ENCODE peak calls at places on chromosomes 4 and X, in four cellular contexts. One of them, this sample, is unnamed.

GRCh38 chr4:8920289-8920965 is 48.8 kb upstream of the HMX1 start:
- DNase-seq in A549: no peak
- DNase-seq in K562: peak
- DNase-seq in GM12878: no peak
- DNase-seq in this sample: no peak

GRCh38 chr4:145487626-145488025 is 6.0 kb downstream of the SMAD1 start:
- DNase-seq in A549: no peak
- DNase-seq in K562: no peak
- DNase-seq in GM12878: peak
- DNase-seq in this sample: no peak

GRCh38 chr4:5976431-5976830 is 41.8 kb downstream of the C4orf50 start:
- DNase-seq in A549: no peak
- DNase-seq in K562: no peak
- DNase-seq in GM12878: no peak
- DNase-seq in this sample: peak

GRCh38 chrX:136170109-136170800 is 22.9 kb downstream of the FHL1 start:
- DNase-seq in A549: no peak
- DNase-seq in K562: no peak
- DNase-seq in GM12878: no peak
- DNase-seq in this sample: no peak

GRCh38 chr4:15577508-15577907 is 77.6 kb downstream of the FBXL5 start:
- DNase-seq in A549: no peak
- DNase-seq in K562: no peak
- DNase-seq in GM12878: no peak
- DNase-seq in this sample: no peak

GRCh38 chrX:123797543-123798447 is 62.1 kb upstream of the XIAP start:
- DNase-seq in A549: no peak
- DNase-seq in K562: no peak
- DNase-seq in GM12878: no peak
- DNase-seq in this sample: no peak

GRCh38 chr4:6184169-6184568 is 16.2 kb downstream of the JAKMIP1 start:
- DNase-seq in A549: no peak
- DNase-seq in K562: no peak
- DNase-seq in GM12878: no peak
- DNase-seq in this sample: no peak

GRCh38 chr4:16227462-16227868 is 1.2 kb upstream of the TAPT1 start:
- DNase-seq in A549: no peak
- DNase-seq in K562: no peak
- DNase-seq in GM12878: no peak
- DNase-seq in this sample: peak

GRCh38 chrX:84240848-84241565 is 53.0 kb upstream of the RPS6KA6 start:
- DNase-seq in A549: no peak
- DNase-seq in K562: no peak
- DNase-seq in GM12878: no peak
- DNase-seq in this sample: no peak

GRCh38 chr4:164501074-164501473 is 252.9 kb upstream of the SMIM31 start:
- DNase-seq in A549: no peak
- DNase-seq in K562: no peak
- DNase-seq in GM12878: no peak
- DNase-seq in this sample: no peak

GRCh38 chrX:154799554-154800348 is 5.5 kb downstream of the MPP1 start:
- DNase-seq in A549: peak
- DNase-seq in K562: no peak
- DNase-seq in GM12878: no peak
- DNase-seq in this sample: no peak

GRCh38 chrX:25067271-25068172 is 51.8 kb upstream of the ARX start:
- DNase-seq in A549: no peak
- DNase-seq in K562: no peak
- DNase-seq in GM12878: no peak
- DNase-seq in this sample: no peak

GRCh38 chrX:119041175-119041574 is 31.6 kb upstream of the CT47C1 start:
- DNase-seq in A549: peak
- DNase-seq in K562: peak
- DNase-seq in GM12878: no peak
- DNase-seq in this sample: no peak

GRCh38 chrX:84933956-84934556 is 69.6 kb upstream of the APOOL start:
- DNase-seq in A549: no peak
- DNase-seq in K562: peak
- DNase-seq in GM12878: no peak
- DNase-seq in this sample: no peak

GRCh38 chr4:73964862-73965611 is 16.8 kb downstream of the PF4 start:
- DNase-seq in A549: no peak
- DNase-seq in K562: peak
- DNase-seq in GM12878: no peak
- DNase-seq in this sample: peak

GRCh38 chr4:25223770-25224375 is 10.0 kb upstream of the PI4K2B start:
- DNase-seq in A549: no peak
- DNase-seq in K562: no peak
- DNase-seq in GM12878: no peak
- DNase-seq in this sample: peak

GRCh38 chr4:185645403-185645802 is 110.1 kb upstream of the PDLIM3 start:
- DNase-seq in A549: no peak
- DNase-seq in K562: no peak
- DNase-seq in GM12878: no peak
- DNase-seq in this sample: no peak

GRCh38 chr4:99885063-99885664 is 9.1 kb downstream of the LAMTOR3 start:
- DNase-seq in A549: peak
- DNase-seq in K562: peak
- DNase-seq in GM12878: no peak
- DNase-seq in this sample: peak

GRCh38 chr4:95544433-95545103 is 4.2 kb downstream of the UNC5C start:
- DNase-seq in A549: no peak
- DNase-seq in K562: no peak
- DNase-seq in GM12878: no peak
- DNase-seq in this sample: peak

GRCh38 chr4:184596617-184597185 is 52.5 kb downstream of the CASP3 start:
- DNase-seq in A549: no peak
- DNase-seq in K562: peak
- DNase-seq in GM12878: no peak
- DNase-seq in this sample: no peak

GRCh38 chr4:140116442-140117104 is 37.4 kb downstream of the MAML3 start:
- DNase-seq in A549: no peak
- DNase-seq in K562: no peak
- DNase-seq in GM12878: no peak
- DNase-seq in this sample: peak

GRCh38 chrX:54043696-54044125 is 562 bp downstream of the PHF8 start:
- DNase-seq in A549: no peak
- DNase-seq in K562: peak
- DNase-seq in GM12878: no peak
- DNase-seq in this sample: peak

DNA sequence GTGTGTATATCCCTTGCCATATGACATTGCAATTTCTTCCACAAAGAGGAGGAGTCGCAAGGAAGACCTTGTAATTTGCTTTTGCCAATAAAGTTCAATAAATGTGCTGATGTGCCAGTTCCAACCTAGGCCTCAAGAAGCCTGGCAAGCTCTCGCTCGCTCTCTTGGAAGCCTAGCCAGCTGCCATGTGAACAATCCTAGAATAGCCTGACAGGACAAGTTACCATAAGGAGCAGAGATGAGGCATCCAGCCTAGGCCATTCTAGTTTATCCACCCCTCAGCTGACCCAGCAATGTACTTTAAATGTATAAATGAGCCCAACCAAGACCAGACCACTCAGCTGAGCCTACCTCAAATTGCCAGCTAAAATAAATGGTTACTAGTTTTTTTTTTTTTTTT is 145.7 kb upstream of the QRFPR start:
- DNase-seq in A549: no peak
- DNase-seq in K562: no peak
- DNase-seq in GM12878: no peak
- DNase-seq in this sample: no peak
- TF ChIP-seq JUNB in A549: no peak
- TF ChIP-seq JUNB in K562: no peak
- TF ChIP-seq JUNB in GM12878: no peak
- TF ChIP-seq JUNB in this sample: no peak

GRCh38 chr4:172919269-172919668 is 249.3 kb upstream of the GALNT7 start:
- DNase-seq in A549: no peak
- DNase-seq in K562: no peak
- DNase-seq in GM12878: no peak
- DNase-seq in this sample: no peak
- TF ChIP-seq JUNB in A549: no peak
- TF ChIP-seq JUNB in K562: no peak
- TF ChIP-seq JUNB in GM12878: no peak
- TF ChIP-seq JUNB in this sample: no peak

DNA sequence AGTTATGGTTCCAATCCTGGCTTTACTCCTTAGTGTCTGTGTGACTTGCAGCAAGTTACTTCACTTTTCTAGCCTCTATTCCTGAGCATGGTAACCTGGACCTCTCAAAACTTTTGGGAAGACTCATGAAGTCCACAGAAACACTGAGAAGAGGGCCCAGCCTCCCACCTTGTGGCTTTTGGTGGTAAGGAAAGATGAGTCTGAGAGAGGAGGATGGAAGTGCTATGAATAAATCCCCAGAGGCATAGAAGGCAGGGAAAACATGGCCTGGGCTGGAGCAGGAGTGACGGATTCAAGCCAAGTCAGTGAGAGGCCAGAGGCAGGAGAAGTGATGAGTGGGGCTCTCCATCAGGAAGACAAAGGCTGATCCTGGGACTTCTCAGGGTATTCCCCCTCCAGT is 10.9 kb upstream of the MAGEA4 start:
- DNase-seq in A549: no peak
- DNase-seq in K562: no peak
- DNase-seq in GM12878: no peak
- DNase-seq in this sample: no peak
- TF ChIP-seq JUNB in A549: no peak
- TF ChIP-seq JUNB in K562: no peak
- TF ChIP-seq JUNB in GM12878: no peak
- TF ChIP-seq JUNB in this sample: no peak

DNA sequence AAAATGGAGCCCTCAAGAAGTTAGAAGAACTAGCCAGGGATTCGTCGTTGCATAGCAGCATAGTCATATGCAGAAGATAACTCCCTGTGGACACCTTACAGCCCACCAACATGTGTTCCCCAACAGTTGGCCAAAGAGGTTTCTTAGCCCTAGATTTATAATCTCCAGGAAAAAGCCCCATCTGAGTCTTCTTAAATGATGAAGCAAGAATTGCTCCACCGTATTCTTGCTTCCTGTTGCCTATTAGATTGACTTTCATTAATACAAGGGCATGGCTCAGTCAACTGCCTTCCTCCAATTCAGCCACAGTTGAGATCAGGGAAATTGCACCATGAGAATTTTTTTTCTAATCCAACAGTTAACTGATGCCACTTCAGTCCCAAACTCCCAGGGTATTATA is 5.3 kb upstream of the AFF2 start:
- DNase-seq in A549: no peak
- DNase-seq in K562: no peak
- DNase-seq in GM12878: no peak
- DNase-seq in this sample: no peak
- TF ChIP-seq JUNB in A549: no peak
- TF ChIP-seq JUNB in K562: no peak
- TF ChIP-seq JUNB in GM12878: no peak
- TF ChIP-seq JUNB in this sample: no peak

DNA sequence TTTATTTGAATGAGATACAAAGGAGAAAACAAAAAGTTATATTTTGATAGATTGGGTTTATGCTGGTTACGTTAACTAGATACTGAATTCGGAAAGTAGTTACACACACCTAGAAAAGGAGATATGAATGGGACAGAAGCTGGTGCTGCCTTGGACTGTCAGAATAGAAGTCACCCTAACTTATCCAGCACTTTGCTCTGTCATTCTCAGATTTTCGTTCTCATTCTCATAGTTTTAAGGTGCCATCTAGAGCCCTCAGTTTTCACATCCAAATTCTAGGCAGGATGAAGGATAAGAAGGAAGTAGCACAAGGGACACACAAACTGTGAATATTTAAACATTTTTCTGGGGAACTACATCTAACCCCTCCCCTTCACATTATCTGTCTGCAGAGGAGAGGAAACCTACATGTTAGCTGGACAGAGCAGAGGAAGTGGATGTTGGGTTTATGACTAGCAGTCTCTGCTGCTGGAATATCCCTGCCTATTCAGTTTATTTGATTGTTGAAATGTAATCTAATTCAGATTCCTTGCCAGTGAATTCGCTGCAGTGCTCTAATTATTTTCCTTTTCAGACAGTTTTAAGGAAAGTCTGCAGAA is 521.9 kb downstream of the FAT4 start:
- DNase-seq in A549: no peak
- DNase-seq in K562: no peak
- DNase-seq in GM12878: no peak
- DNase-seq in this sample: no peak
- TF ChIP-seq JUNB in A549: no peak
- TF ChIP-seq JUNB in K562: no peak
- TF ChIP-seq JUNB in GM12878: no peak
- TF ChIP-seq JUNB in this sample: no peak

GRCh38 chr4:76752911-76753494 is 144.9 kb downstream of the SOWAHB start:
- DNase-seq in A549: no peak
- DNase-seq in K562: no peak
- DNase-seq in GM12878: no peak
- DNase-seq in this sample: no peak
- TF ChIP-seq JUNB in A549: no peak
- TF ChIP-seq JUNB in K562: no peak
- TF ChIP-seq JUNB in GM12878: no peak
- TF ChIP-seq JUNB in this sample: no peak

GRCh38 chrX:20267924-20268701 is 1.4 kb upstream of the RPS6KA3 start:
- DNase-seq in A549: no peak
- DNase-seq in K562: peak
- DNase-seq in GM12878: no peak
- DNase-seq in this sample: peak
- TF ChIP-seq JUNB in A549: no peak
- TF ChIP-seq JUNB in K562: no peak
- TF ChIP-seq JUNB in GM12878: no peak
- TF ChIP-seq JUNB in this sample: no peak

DNA sequence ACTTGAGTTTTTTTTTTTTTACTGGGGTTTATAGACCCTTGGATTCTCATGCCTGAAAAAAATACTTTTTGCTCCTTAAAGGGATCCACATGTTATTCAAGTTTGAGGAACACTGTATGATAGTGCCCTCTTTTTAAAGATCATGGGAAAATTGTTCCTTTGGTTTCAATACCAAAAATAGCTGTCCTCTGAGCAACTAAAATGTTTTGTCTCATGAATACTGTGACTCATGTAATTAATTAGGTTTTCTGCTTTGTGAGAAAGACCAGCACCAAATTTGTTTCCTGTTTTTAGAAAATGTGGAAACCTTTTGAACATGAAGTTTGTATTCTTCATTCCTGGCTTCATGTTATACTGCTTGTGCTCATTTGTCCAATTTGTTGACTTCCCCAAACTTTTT is 127.5 kb upstream of the SH3RF1 start:
- DNase-seq in A549: no peak
- DNase-seq in K562: no peak
- DNase-seq in GM12878: no peak
- DNase-seq in this sample: no peak
- TF ChIP-seq JUNB in A549: no peak
- TF ChIP-seq JUNB in K562: no peak
- TF ChIP-seq JUNB in GM12878: no peak
- TF ChIP-seq JUNB in this sample: no peak